ENCODE peak calls at places on chromosomes 13 and 19, in ten cellular contexts. W, O, R, N, E, K, Z, D, S and I are unnamed samples.

GRCh38 chr13:100563779-100564178 is 24.8 kb downstream of the GGACT start:
- DNase-seq in E (no peak), N (no peak), D (no peak), R (no peak), Z (no peak), K (no peak), O (no peak), W (no peak), S (no peak), I (no peak)

GRCh38 chr19:18603255-18603957 is 3.2 kb downstream of the CRLF1 start:
- DNase-seq in N (peak), O (no peak), W (no peak), S (no peak), R (no peak), E (no peak), K (peak), Z (peak), D (peak), I (no peak)

GRCh38 chr19:55118401-55118991 is 1.1 kb upstream of the PPP1R12C start:
- DNase-seq in W (no peak), R (peak), N (peak), D (peak), E (no peak), K (peak), Z (no peak), O (no peak), S (no peak), I (no peak)

GRCh38 chr13:57925250-57925649 is 293.7 kb downstream of the PCDH17 start:
- DNase-seq in S (no peak), D (no peak), R (no peak), K (no peak), W (no peak), E (no peak), N (peak), O (no peak), Z (peak), I (no peak)

GRCh38 chr19:16384688-16385087 is 60.1 kb downstream of the KLF2 start:
- DNase-seq in D (no peak), R (no peak), N (no peak), Z (no peak), E (no peak), W (no peak), S (no peak), O (no peak), K (no peak), I (no peak)

GRCh38 chr19:18434411-18435184 is 3.3 kb downstream of the ISYNA1 start:
- DNase-seq in N (no peak), K (no peak), R (no peak), D (no peak), W (no peak), S (no peak), Z (no peak), O (no peak), E (no peak), I (no peak)

GRCh38 chr13:113582841-113583631 is 1.5 kb upstream of the TFDP1 start:
- DNase-seq in Z (no peak), W (no peak), N (no peak), S (no peak), O (no peak), D (no peak), R (peak), K (no peak), E (no peak), I (no peak)

GRCh38 chr13:62924395-62924794 is 1508.7 kb upstream of the PCDH20 start:
- DNase-seq in D (no peak), O (no peak), S (no peak), R (no peak), N (no peak), E (no peak), K (no peak), Z (no peak), W (no peak), I (no peak)

GRCh38 chr13:82606008-82606407 is 1276.3 kb downstream of the SLITRK1 start:
- DNase-seq in R (no peak), E (no peak), Z (no peak), S (no peak), N (no peak), O (no peak), W (no peak), D (no peak), K (no peak), I (no peak)

GRCh38 chr13:28246891-28247290 is 108.5 kb downstream of the PAN3 start:
- DNase-seq in O (no peak), W (no peak), R (no peak), D (no peak), K (peak), S (no peak), Z (no peak), N (no peak), E (no peak), I (peak)

GRCh38 chr19:47032171-47032811 is 12.7 kb downstream of the NPAS1 start:
- DNase-seq in D (peak), O (no peak), K (peak), N (no peak), E (peak), Z (peak), S (peak), W (no peak), R (peak), I (no peak)

GRCh38 chr13:108987488-108987887 is 358.1 kb downstream of the MYO16 start:
- DNase-seq in R (no peak), S (no peak), D (no peak), K (peak), N (peak), O (no peak), W (no peak), Z (no peak), E (no peak), I (peak)

GRCh38 chr13:102800145-102801041 is 1.5 kb downstream of the BIVM start:
- DNase-seq in N (peak), W (peak), D (peak), R (peak), E (peak), O (no peak), Z (peak), K (peak), S (peak), I (peak)

GRCh38 chr19:48926909-48927308 is 6.6 kb upstream of the DHDH start:
- DNase-seq in E (no peak), O (peak), S (no peak), W (no peak), Z (no peak), D (no peak), R (no peak), K (peak), N (peak), I (peak)

GRCh38 chr13:25574437-25575426 is 203.0 kb downstream of the ATP8A2 start:
- DNase-seq in N (peak), R (peak), S (peak), D (peak), O (peak), Z (peak), E (peak), W (peak), K (peak), I (peak)

GRCh38 chr13:24161010-24161775 is 673 bp downstream of the SPATA13 start:
- DNase-seq in D (peak), E (peak), K (no peak), Z (peak), N (no peak), O (no peak), W (peak), S (peak), R (peak), I (no peak)